ENCODE peak calls at places on chromosomes 2 and 18, in ten cellular contexts. W is OCI-LY7, S is HFF-Myc, O is heart left ventricle, F is upper lobe of right lung, H is epithelial cell of esophagus, D is H1, C is body of pancreas, X is heart right ventricle, V is endodermal cell. R is an unnamed sample.

GRCh38 chr2:109421101-109421500 is 192.7 kb downstream of the SEPTIN10 start:
- DNase-seq in C (no peak), H (no peak), F (no peak), W (no peak), X (no peak), S (no peak), D (no peak), V (no peak), O (no peak), R (no peak)

GRCh38 chr2:230582851-230583283 is 129.8 kb upstream of the CAB39 start:
- DNase-seq in C (no peak), V (no peak), S (no peak), W (no peak), D (no peak), F (no peak), H (peak), X (no peak), O (no peak), R (no peak)

GRCh38 chr2:60976875-60977561 is 40.5 kb upstream of the PEX13 start:
- DNase-seq in O (no peak), F (no peak), S (no peak), X (no peak), W (no peak), V (no peak), H (no peak), C (no peak), D (no peak), R (no peak)

GRCh38 chr2:120367649-120368048 is 21.7 kb downstream of the INHBB start:
- DNase-seq in C (no peak), F (no peak), W (no peak), X (no peak), D (no peak), O (no peak), V (no peak), S (no peak), H (no peak), R (no peak)

GRCh38 chr2:228369400-228370031 is 188.0 kb upstream of the SPHKAP start:
- DNase-seq in D (no peak), X (no peak), F (no peak), V (no peak), H (no peak), W (no peak), C (peak), S (no peak), O (no peak), R (no peak)

GRCh38 chr2:186771395-186771794 is 77.5 kb downstream of the FAM171B start:
- DNase-seq in S (no peak), F (no peak), V (peak), O (no peak), W (no peak), D (no peak), H (peak), C (no peak), X (no peak), R (peak)

GRCh38 chr2:42796427-42797248 is 4.3 kb upstream of the HAAO start:
- DNase-seq in W (no peak), X (no peak), V (no peak), F (no peak), C (no peak), S (no peak), H (no peak), O (no peak), D (no peak), R (no peak)

GRCh38 chr2:46690825-46691224 is 211.5 kb downstream of the TMEM247 start:
- DNase-seq in V (no peak), F (no peak), C (no peak), D (no peak), O (no peak), H (no peak), X (no peak), S (peak), W (no peak), R (peak)

GRCh38 chr2:234816491-234816890 is 135.3 kb upstream of the SH3BP4 start:
- DNase-seq in V (no peak), X (no peak), D (no peak), H (no peak), W (no peak), S (no peak), O (no peak), F (no peak), C (no peak), R (no peak)

GRCh38 chr2:150027164-150027563 is 439.6 kb upstream of the MMADHC start:
- DNase-seq in X (no peak), O (no peak), F (no peak), S (no peak), C (no peak), V (no peak), W (no peak), D (no peak), H (no peak), R (no peak)

GRCh38 chr18:26225915-26226228 is 373 bp upstream of the TAF4B start:
- DNase-seq in S (no peak), D (no peak), X (no peak), O (no peak), H (no peak), W (no peak), V (no peak), F (no peak), C (no peak), R (no peak)

GRCh38 chr2:177830881-177831386 is 241.6 kb downstream of the PDE11A start:
- DNase-seq in D (no peak), V (no peak), S (no peak), C (no peak), O (no peak), X (no peak), F (no peak), W (no peak), H (no peak), R (no peak)

GRCh38 chr2:219508933-219509779 is 5.1 kb upstream of the ASIC4 start:
- DNase-seq in V (peak), X (no peak), O (no peak), W (no peak), H (no peak), F (no peak), C (no peak), D (no peak), S (no peak), R (no peak)

GRCh38 chr2:69154031-69154430 is 141.1 kb downstream of the ANTXR1 start:
- DNase-seq in O (no peak), C (peak), X (no peak), H (no peak), S (no peak), V (no peak), F (no peak), D (no peak), W (no peak), R (peak)

GRCh38 chr2:133249362-133249761 is 318.9 kb downstream of the NCKAP5 start:
- DNase-seq in X (no peak), S (no peak), W (no peak), H (no peak), C (no peak), V (no peak), F (no peak), D (no peak), O (no peak), R (no peak)

GRCh38 chr2:242047963-242048362 is 178.4 kb downstream of the RTP5 start:
- DNase-seq in X (no peak), H (no peak), D (no peak), C (no peak), O (no peak), V (no peak), F (no peak), W (no peak), S (no peak), R (no peak)

GRCh38 chr2:46256563-46257142 is 40.6 kb upstream of the EPAS1 start:
- DNase-seq in F (no peak), C (no peak), X (no peak), H (no peak), V (no peak), S (no peak), W (no peak), O (no peak), D (no peak), R (no peak)

GRCh38 chr2:240640939-240641338 is 15.7 kb downstream of the GPR35 start:
- DNase-seq in S (no peak), F (peak), O (peak), H (no peak), W (no peak), D (peak), C (peak), X (no peak), V (peak), R (no peak)

GRCh38 chr18:9038277-9038871 is 64.1 kb upstream of the NDUFV2 start:
- DNase-seq in X (no peak), O (no peak), S (no peak), W (no peak), F (no peak), H (peak), V (no peak), D (no peak), C (no peak), R (no peak)

GRCh38 chr2:85843543-85843942 is 45.2 kb downstream of the ST3GAL5 start:
- DNase-seq in V (peak), F (no peak), O (no peak), H (no peak), D (peak), S (no peak), X (no peak), W (peak), C (no peak), R (peak)

GRCh38 chr2:39325966-39326365 is 82.2 kb upstream of the CDKL4 start:
- DNase-seq in F (no peak), S (no peak), C (no peak), O (no peak), H (no peak), X (no peak), D (no peak), V (no peak), W (no peak), R (no peak)

GRCh38 chr2:174697267-174697666 is 67.0 kb downstream of the CHRNA1 start:
- DNase-seq in O (peak), W (peak), D (peak), H (peak), C (peak), V (peak), X (peak), F (no peak), S (no peak), R (peak)

GRCh38 chr2:201707753-201708152 is 9.3 kb upstream of the MPP4 start:
- DNase-seq in F (no peak), V (no peak), D (no peak), O (no peak), H (peak), C (no peak), S (no peak), W (no peak), X (no peak), R (peak)

GRCh38 chr2:86037141-86037794 is 68.4 kb downstream of the POLR1A start:
- DNase-seq in F (peak), D (no peak), O (peak), W (peak), H (peak), C (peak), X (peak), V (no peak), S (peak), R (no peak)

GRCh38 chr2:10469955-10470568 is 21.9 kb upstream of the ODC1 start:
- DNase-seq in W (no peak), D (no peak), C (no peak), F (peak), S (no peak), X (no peak), O (no peak), V (peak), H (no peak), R (no peak)

GRCh38 chr2:130795431-130795830 is 40.1 kb downstream of the AMER3 start:
- DNase-seq in O (no peak), F (no peak), S (no peak), X (no peak), H (peak), C (no peak), V (no peak), D (no peak), W (no peak), R (no peak)

GRCh38 chr2:63742592-63742991 is 99.1 kb upstream of the UGP2 start:
- DNase-seq in X (no peak), H (no peak), O (no peak), C (no peak), V (no peak), S (no peak), W (no peak), F (no peak), D (no peak), R (no peak)

GRCh38 chr2:221104391-221104811 is 467.7 kb downstream of the EPHA4 start:
- DNase-seq in S (no peak), H (peak), V (peak), O (peak), W (no peak), D (peak), X (peak), C (peak), F (peak), R (peak)

GRCh38 chr2:10834300-10834699 is 21.7 kb upstream of the PDIA6 start:
- DNase-seq in S (no peak), F (no peak), C (no peak), V (no peak), X (no peak), D (no peak), O (no peak), H (no peak), W (no peak), R (no peak)

GRCh38 chr2:175619591-175619990 is 382.5 kb downstream of the LNPK start:
- DNase-seq in V (no peak), D (no peak), C (no peak), S (no peak), W (no peak), H (no peak), X (no peak), O (no peak), F (no peak), R (no peak)

GRCh38 chr18:47724186-47724975 is 206.1 kb downstream of the SMAD2 start:
- DNase-seq in W (no peak), C (no peak), X (no peak), F (no peak), H (no peak), O (no peak), S (no peak), V (peak), D (no peak), R (no peak)

GRCh38 chr2:147843864-147844690 is 752 bp upstream of the ACVR2A start:
- DNase-seq in C (peak), V (peak), F (peak), D (peak), H (peak), W (peak), X (peak), S (peak), O (peak), R (peak)
- TF ChIP-seq CTCF in C (peak), V (peak), F (peak), D (no peak), H (no peak), W (no peak), X (peak), S (no peak), O (peak), R (no peak)

GRCh38 chr2:160091381-160091780 is 29.0 kb upstream of the PLA2R1 start:
- DNase-seq in O (no peak), H (peak), S (no peak), W (no peak), D (no peak), X (no peak), V (no peak), F (no peak), C (no peak), R (peak)

GRCh38 chr2:160085662-160086061 is 23.2 kb upstream of the PLA2R1 start:
- DNase-seq in V (no peak), S (no peak), X (no peak), H (no peak), W (peak), O (no peak), C (no peak), F (no peak), D (no peak), R (no peak)

GRCh38 chr2:160092445-160092844 is 30.0 kb upstream of the PLA2R1 start:
- DNase-seq in W (no peak), D (no peak), H (no peak), C (no peak), F (no peak), V (no peak), O (no peak), X (no peak), S (no peak), R (no peak)

GRCh38 chr2:160087854-160088745 is 25.7 kb upstream of the PLA2R1 start:
- DNase-seq in H (peak), D (peak), O (no peak), W (peak), S (no peak), F (no peak), X (no peak), V (no peak), C (no peak), R (peak)
- TF ChIP-seq CTCF in H (peak), D (peak), O (no peak), W (peak), S (no peak), F (peak), X (no peak), V (peak), C (no peak), R (peak)

GRCh38 chr18:24991661-24992060 is 360.3 kb downstream of the ZNF521 start:
- DNase-seq in D (no peak), F (no peak), S (no peak), X (no peak), O (no peak), C (no peak), W (no peak), H (no peak), V (no peak), R (no peak)

GRCh38 chr18:24987933-24988840 is 363.8 kb downstream of the ZNF521 start:
- DNase-seq in S (no peak), X (peak), D (no peak), O (no peak), W (no peak), C (no peak), H (peak), V (no peak), F (no peak), R (peak)

GRCh38 chr18:24990548-24991219 is 361.3 kb downstream of the ZNF521 start:
- DNase-seq in W (no peak), S (no peak), X (no peak), C (no peak), H (no peak), V (no peak), D (no peak), F (no peak), O (no peak), R (no peak)

GRCh38 chr18:24991220-24991575 is 360.8 kb downstream of the ZNF521 start:
- DNase-seq in C (no peak), W (no peak), D (no peak), F (no peak), S (no peak), X (no peak), H (no peak), O (no peak), V (no peak), R (no peak)

GRCh38 chr18:24989760-24990547 is 362.0 kb downstream of the ZNF521 start:
- DNase-seq in S (no peak), D (no peak), F (no peak), O (no peak), H (no peak), V (peak), C (no peak), W (no peak), X (no peak), R (no peak)
- TF ChIP-seq CTCF in S (peak), D (peak), F (no peak), O (no peak), H (no peak), V (peak), C (no peak), W (no peak), X (no peak), R (no peak)

GRCh38 chr2:41414486-41415230 is 633.2 kb upstream of the PKDCC start:
- DNase-seq in W (peak), D (peak), V (peak), F (no peak), X (no peak), C (no peak), O (no peak), S (peak), H (peak), R (peak)
- TF ChIP-seq CTCF in W (peak), D (peak), V (peak), F (peak), X (peak), C (no peak), O (peak), S (peak), H (peak), R (peak)

GRCh38 chr18:55861266-55861665 is 273.3 kb upstream of the TCF4 start:
- DNase-seq in F (no peak), H (peak), W (no peak), C (peak), D (no peak), X (no peak), S (no peak), O (no peak), V (peak), R (peak)
- TF ChIP-seq CTCF in F (peak), H (peak), W (peak), C (peak), D (peak), X (peak), S (peak), O (peak), V (peak), R (peak)

DNA sequence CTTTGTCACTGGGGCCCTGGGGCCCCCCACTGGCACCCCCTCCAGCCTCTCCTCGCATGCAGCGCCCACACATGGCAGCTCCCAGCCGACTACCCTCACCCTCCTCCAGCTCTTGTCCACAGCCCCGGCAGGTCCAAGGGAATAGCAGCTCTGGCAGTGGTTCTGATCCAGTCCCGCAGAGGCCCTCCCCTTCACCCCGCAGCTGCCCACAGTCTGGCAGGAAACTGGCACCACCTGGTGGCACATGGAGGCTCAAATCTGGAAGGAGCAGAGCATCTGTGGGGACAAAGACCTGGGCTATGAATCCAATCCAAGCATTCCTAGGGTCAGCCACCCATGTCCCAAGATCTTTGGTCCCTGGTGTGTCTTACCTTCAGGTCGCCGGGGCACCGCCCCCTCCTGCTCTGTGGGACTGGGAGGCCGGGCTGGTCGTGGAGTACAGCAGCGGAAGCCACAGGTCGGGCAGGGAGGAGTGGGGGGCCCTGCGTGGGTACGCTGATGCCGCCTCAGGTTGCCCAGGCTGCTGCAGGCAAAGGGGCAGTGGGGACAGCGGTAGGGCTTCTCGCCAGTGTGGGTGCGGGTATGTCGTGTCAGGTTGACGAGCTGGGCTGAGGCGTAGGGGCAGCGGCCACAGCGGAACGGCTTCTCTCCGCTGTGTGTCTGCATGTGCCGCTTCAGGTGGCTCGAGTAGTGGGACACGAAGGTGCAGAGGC is 2.3 kb downstream of the ZNF513 start:
- DNase-seq in D (peak), C (no peak), W (no peak), O (no peak), X (no peak), S (no peak), H (peak), V (peak), F (peak), R (peak)
- TF ChIP-seq CTCF in D (no peak), C (peak), W (peak), O (peak), X (peak), S (peak), H (peak), V (peak), F (no peak), R (peak)

GRCh38 chr2:144785253-144785652 is 265.3 kb upstream of the ZEB2 start:
- DNase-seq in C (no peak), F (peak), W (no peak), X (no peak), O (no peak), H (no peak), D (no peak), V (no peak), S (no peak), R (no peak)
- TF ChIP-seq CTCF in C (no peak), F (no peak), W (no peak), X (no peak), O (no peak), H (no peak), D (no peak), V (no peak), S (no peak), R (no peak)